ENCODE peak calls at places on chromosome 22, in four cellular contexts. T is activated T-cell treated with anti-CD3 and anti-CD28 coated beads for 1 hour; N is activated CD4-positive, alpha-beta memory T cell treated with anti-CD3 and anti-CD28 coated beads, Interleukin-2, amount 10 ng/mL, durations not matched to agents 7 days and 5 days; B is brain microvascular endothelial cell. F is an unnamed sample.

GRCh38 chr22:40289991-40290459 is 56.3 kb upstream of the ADSL start:
- DNase-seq in B (peak), T (peak), N (peak), F (peak)

GRCh38 chr22:44543781-44544181 is 45.7 kb upstream of the RTL6 start:
- DNase-seq in N (no peak), T (no peak), B (no peak), F (no peak)

GRCh38 chr22:47878460-47878859 is 1116.0 kb downstream of the TBC1D22A start:
- DNase-seq in T (no peak), N (no peak), B (no peak), F (no peak)

GRCh38 chr22:46064966-46065666 is 85.2 kb upstream of the PPARA start:
- DNase-seq in T (no peak), B (no peak), N (no peak), F (no peak)

GRCh38 chr22:26325641-26326040 is 103.4 kb upstream of the ASPHD2 start:
- DNase-seq in N (no peak), T (no peak), B (no peak), F (no peak)

GRCh38 chr22:37228106-37229011 is 15.7 kb downstream of the RAC2 start:
- DNase-seq in B (no peak), N (peak), T (peak), F (no peak)

GRCh38 chr22:30609260-30610185 is 2.5 kb downstream of the TCN2 start:
- DNase-seq in N (peak), T (no peak), B (peak), F (peak)

GRCh38 chr22:49760630-49761571 is 66.8 kb downstream of the BRD1 start:
- DNase-seq in N (peak), T (no peak), B (no peak), F (no peak)

GRCh38 chr22:24086310-24086709 is 75.2 kb downstream of the CABIN1 start:
- DNase-seq in N (no peak), T (no peak), B (no peak), F (no peak)

GRCh38 chr22:46390652-46391301 is 55.3 kb downstream of the TRMU start:
- DNase-seq in B (peak), T (no peak), N (no peak), F (no peak)

GRCh38 chr22:46764140-46764680 is 1.8 kb downstream of the TBC1D22A start:
- DNase-seq in N (no peak), B (no peak), T (no peak), F (no peak)

GRCh38 chr22:46596032-46596441 is 24.1 kb upstream of the GRAMD4 start:
- DNase-seq in N (no peak), B (no peak), T (no peak), F (no peak)

GRCh38 chr22:44311855-44312170 is 938 bp downstream of the SHISAL1 start:
- DNase-seq in B (peak), N (no peak), T (no peak), F (no peak)

GRCh38 chr22:31340360-31340759 is 5.8 kb downstream of the PATZ1 start:
- DNase-seq in T (no peak), B (no peak), N (no peak), F (no peak)

GRCh38 chr22:32828150-32828549 is 26.6 kb downstream of the TIMP3 start:
- DNase-seq in N (no peak), B (no peak), T (no peak), F (no peak)

GRCh38 chr22:37752189-37753061 is 55.3 kb upstream of the GCAT start:
- DNase-seq in B (peak), N (no peak), T (no peak), F (no peak)

GRCh38 chr22:23084453-23085350 is 14.4 kb downstream of the GNAZ start:
- DNase-seq in T (no peak), N (no peak), B (no peak), F (no peak)

GRCh38 chr22:32706149-32706548 is 95.4 kb upstream of the TIMP3 start:
- DNase-seq in B (no peak), T (no peak), N (no peak), F (no peak)

GRCh38 chr22:23534851-23535717 is 45.0 kb downstream of the IGLL1 start:
- DNase-seq in T (no peak), N (no peak), B (no peak), F (no peak)

GRCh38 chr22:26474687-26475086 is 8.9 kb downstream of the HPS4 start:
- DNase-seq in N (no peak), T (no peak), B (no peak), F (no peak)

GRCh38 chr22:36979511-36979910 is 39.7 kb downstream of the TST start:
- DNase-seq in T (no peak), N (no peak), B (no peak), F (no peak)

GRCh38 chr22:33325232-33326004 is 267.2 kb upstream of the SYN3 start:
- DNase-seq in B (no peak), T (no peak), N (no peak), F (peak)

GRCh38 chr22:35568751-35569725 is 28.4 kb downstream of the RASD2 start:
- DNase-seq in T (no peak), N (no peak), B (peak), F (no peak)

GRCh38 chr22:19527861-19528417 is 3.7 kb upstream of the CLDN5 start:
- DNase-seq in B (peak), T (no peak), N (no peak), F (no peak)

GRCh38 chr22:39956932-39957664 is 3.1 kb upstream of the TMA7B start:
- DNase-seq in T (no peak), N (no peak), B (no peak), F (peak)

GRCh38 chr22:29985912-29986311 is 94.4 kb upstream of the HORMAD2 start:
- DNase-seq in B (no peak), T (no peak), N (no peak), F (no peak)

GRCh38 chr22:41976070-41976901 is 7.0 kb downstream of the SEPTIN3 start:
- DNase-seq in T (peak), N (peak), B (no peak), F (peak)

GRCh38 chr22:37459211-37459610 is 27.0 kb downstream of the MFNG start:
- DNase-seq in B (no peak), N (no peak), T (no peak), F (no peak)

GRCh38 chr22:27179161-27179560 is 521.8 kb downstream of the MIAT start:
- DNase-seq in N (no peak), T (no peak), B (no peak), F (no peak)

GRCh38 chr22:27133951-27134664 is 476.7 kb downstream of the MIAT start:
- DNase-seq in N (peak), T (no peak), B (peak), F (peak)

GRCh38 chr22:28977481-28977971 is 84.1 kb downstream of the C22orf31 start:
- DNase-seq in B (peak), N (no peak), T (no peak), F (no peak)

GRCh38 chr22:29426476-29426875 is 11.9 kb upstream of the RFPL1 start:
- DNase-seq in N (no peak), T (no peak), B (no peak), F (no peak)

GRCh38 chr22:47663615-47664605 is 901.5 kb downstream of the TBC1D22A start:
- DNase-seq in B (no peak), T (no peak), N (no peak), F (no peak)

GRCh38 chr22:39246217-39246616 is 1.4 kb upstream of the PDGFB start:
- DNase-seq in N (no peak), B (no peak), T (no peak), F (no peak)

GRCh38 chr22:35523167-35523928 is 17.3 kb upstream of the RASD2 start:
- DNase-seq in N (no peak), T (no peak), B (no peak), F (no peak)

GRCh38 chr22:46081036-46081830 is 69.1 kb upstream of the PPARA start:
- DNase-seq in B (no peak), T (no peak), N (no peak), F (no peak)

GRCh38 chr22:44870021-44870420 is 117.6 kb downstream of the ARHGAP8 start:
- DNase-seq in T (no peak), B (no peak), N (no peak), F (no peak)

GRCh38 chr22:20574920-20575353 is 67.5 kb downstream of the MED15 start:
- DNase-seq in B (no peak), T (no peak), N (no peak), F (no peak)

F was measured in GM10248.